ENCODE peak calls at places on chromosomes 12 and 14, in ten cellular contexts. Q is neural crest cell; R is activated T-helper 1 cell treated with anti-CD3 and anti-CD28 coated beads, Interleukin-2, amount 50 U/mL, for 16 hours; L is stimulated activated CD4-positive, alpha-beta T cell treated with anti-CD3 and anti-CD28 coated beads, Interleukin-2, amount 100 ng/mL, for 48 hours; F is bronchial epithelial cell; P is lower lobe of right lung; Y is thyroid gland; X is skeletal muscle cell; O is keratinocyte; S is uterus. D is an unnamed sample.

GRCh38 chr12:80272516-80272915 is 171.5 kb upstream of the PTPRQ start:
- DNase-seq in Q (no peak), R (no peak), L (no peak), F (no peak), P (no peak), Y (no peak), X (no peak), O (no peak), S (no peak), D (no peak)

GRCh38 chr14:45003924-45004323 is 41.9 kb downstream of the TOGARAM1 start:
- DNase-seq in Q (no peak), R (no peak), L (no peak), F (no peak), P (no peak), Y (no peak), X (no peak), O (no peak), S (no peak), D (no peak)

GRCh38 chr14:47256968-47257367 is 418.4 kb downstream of the MDGA2 start:
- DNase-seq in Q (no peak), R (no peak), L (no peak), F (no peak), P (no peak), Y (no peak), X (no peak), O (no peak), S (no peak), D (no peak)

GRCh38 chr14:38065101-38065762 is 142.5 kb upstream of the SSTR1 start:
- DNase-seq in Q (no peak), R (peak), L (peak), F (no peak), P (no peak), Y (no peak), X (no peak), O (no peak), S (no peak), D (no peak)

GRCh38 chr14:42248131-42248530 is 641.5 kb downstream of the LRFN5 start:
- DNase-seq in Q (no peak), R (no peak), L (no peak), F (no peak), P (no peak), Y (no peak), X (no peak), O (no peak), S (no peak), D (no peak)

GRCh38 chr12:69900720-69901131 is 75.7 kb downstream of the MYRFL start:
- DNase-seq in Q (peak), R (peak), L (peak), F (peak), P (peak), Y (peak), X (no peak), O (peak), S (peak), D (peak)

GRCh38 chr14:71021347-71022014 is 114.2 kb downstream of the PCNX1 start:
- DNase-seq in Q (no peak), R (no peak), L (no peak), F (no peak), P (no peak), Y (no peak), X (peak), O (no peak), S (no peak), D (no peak)

GRCh38 chr12:69998922-69999321 is 173.9 kb downstream of the MYRFL start:
- DNase-seq in Q (no peak), R (no peak), L (no peak), F (no peak), P (no peak), Y (no peak), X (no peak), O (no peak), S (no peak), D (no peak)

D was measured in body of pancreas.